ENCODE peak calls at places on chromosomes 4 and X, in seven cellular contexts. G is GM06990, N is MV-4-11, B is GM04504, L is T follicular helper cell, M is NCI-H460, Z is ureter. Q is an unnamed sample.

GRCh38 chr4:122480023-122480422 is 23.5 kb upstream of the IL2 start:
- DNase-seq in Z (no peak), L (no peak), N (peak; percentile 76), M (no peak), B (no peak), G (no peak), Q (no peak)

GRCh38 chrX:1629244-1629643 is 14.4 kb downstream of the ASMT start:
- DNase-seq in L (no peak), M (no peak), B (no peak), G (no peak), N (no peak), Z (no peak), Q (no peak)

GRCh38 chr4:61462451-61463326 is 262.6 kb downstream of the ADGRL3 start:
- DNase-seq in N (peak; percentile 29), L (no peak), Z (no peak), M (no peak), B (no peak), G (no peak), Q (no peak)

GRCh38 chr4:167114416-167114971 is 119.8 kb downstream of the SPOCK3 start:
- DNase-seq in Z (no peak), L (no peak), M (no peak), B (no peak), G (peak; percentile 10), N (no peak), Q (no peak)

GRCh38 chrX:40996886-40997530 is 88.2 kb upstream of the USP9X start:
- DNase-seq in B (peak; percentile 30), Z (no peak), G (peak; percentile 24), L (no peak), N (peak; percentile 96), M (peak; percentile 59), Q (peak; percentile 88)

GRCh38 chrX:134388161-134389109 is 71.5 kb upstream of the HPRT1 start:
- DNase-seq in B (no peak), Z (no peak), N (peak; percentile 76), L (no peak), G (peak; percentile 43), M (no peak), Q (peak; percentile 58)

GRCh38 chr4:107825072-107825789 is 499 bp downstream of the SGMS2 start:
- DNase-seq in Z (peak; percentile 51), B (no peak), N (no peak), L (no peak), M (no peak), G (no peak), Q (no peak)

GRCh38 chr4:6062133-6062532 is 43.9 kb upstream of the C4orf50 start:
- DNase-seq in B (no peak), G (no peak), Z (no peak), L (no peak), M (no peak), N (no peak), Q (no peak)

GRCh38 chrX:10648608-10649007 is 28.2 kb upstream of the MID1 start:
- DNase-seq in Z (no peak), M (no peak), B (peak; percentile 34), G (no peak), N (no peak), L (no peak), Q (no peak)

GRCh38 chr4:187415227-187415626 is 580.3 kb upstream of the ZFP42 start:
- DNase-seq in Z (no peak), N (no peak), L (no peak), B (no peak), G (no peak), M (no peak), Q (no peak)

GRCh38 chr4:173436149-173436579 is 37.2 kb upstream of the SCRG1 start:
- DNase-seq in G (no peak), M (no peak), N (no peak), B (peak; percentile 71), L (no peak), Z (no peak), Q (no peak)

GRCh38 chr4:142701017-142701416 is 145.1 kb downstream of the INPP4B start:
- DNase-seq in N (no peak), Z (no peak), B (no peak), M (no peak), G (no peak), L (no peak), Q (no peak)

GRCh38 chrX:314781-315595 is 3.6 kb downstream of the GTPBP6 start:
- DNase-seq in M (no peak), N (no peak), L (no peak), B (no peak), Z (no peak), G (no peak), Q (no peak)

GRCh38 chr4:113016377-113016776 is 33.1 kb upstream of the ANK2 start:
- DNase-seq in L (no peak), M (no peak), B (no peak), N (no peak), G (no peak), Z (no peak), Q (no peak)

GRCh38 chrX:151030845-151031244 is 47.7 kb downstream of the HMGB3 start:
- DNase-seq in M (no peak), G (no peak), Z (no peak), B (no peak), L (no peak), N (peak; percentile 60), Q (peak; percentile 30)

GRCh38 chr4:6360385-6360784 is 90.7 kb downstream of the WFS1 start:
- DNase-seq in L (no peak), Z (no peak), G (no peak), M (no peak), B (no peak), N (no peak), Q (no peak)

GRCh38 chrX:104008831-104009230 is 4.7 kb downstream of the H2BW1 start:
- DNase-seq in N (no peak), B (no peak), M (no peak), L (no peak), G (no peak), Z (no peak), Q (no peak)